ENCODE peak calls at places on chromosome 1, in five cellular contexts. R is transverse colon, O is heart left ventricle, L is vagina, X is upper lobe of left lung. B is an unnamed sample.

GRCh38 chr1:196607940-196608339 is 300 bp downstream of the KCNT2 start:
- DNase-seq in R (no peak), O (no peak), L (no peak), X (no peak), B (no peak)

GRCh38 chr1:169574336-169574735 is 11.9 kb downstream of the F5 start:
- DNase-seq in R (no peak), O (no peak), L (no peak), X (peak; percentile 24), B (no peak)

GRCh38 chr1:240739754-240740153 is 127.8 kb upstream of the GREM2 start:
- DNase-seq in R (no peak), O (no peak), L (no peak), X (no peak), B (no peak)

GRCh38 chr1:218739426-218739825 is 394.3 kb downstream of the TGFB2 start:
- DNase-seq in R (peak; percentile 8), O (peak; percentile 30), L (no peak), X (no peak), B (no peak)

GRCh38 chr1:41789616-41790330 is 128.9 kb downstream of the HIVEP3 start:
- DNase-seq in R (no peak), O (no peak), L (no peak), X (no peak), B (no peak)

GRCh38 chr1:42851960-42852607 is 5.7 kb downstream of the ZNF691 start:
- DNase-seq in R (no peak), O (no peak), L (no peak), X (no peak), B (no peak)

GRCh38 chr1:151718666-151719065 is 2.1 kb upstream of the CELF3 start:
- DNase-seq in R (no peak), O (no peak), L (no peak), X (no peak), B (no peak)

GRCh38 chr1:240739139-240739538 is 127.2 kb upstream of the GREM2 start:
- DNase-seq in R (no peak), O (no peak), L (no peak), X (no peak), B (no peak)

GRCh38 chr1:152917794-152918193 is 9.4 kb downstream of the IVL start:
- DNase-seq in R (no peak), O (no peak), L (no peak), X (no peak), B (no peak)

GRCh38 chr1:6745073-6745472 is 40.2 kb upstream of the CAMTA1 start:
- DNase-seq in R (no peak), O (no peak), L (no peak), X (no peak), B (no peak)

GRCh38 chr1:109802136-109802900 is 38.6 kb upstream of the EPS8L3 start:
- DNase-seq in R (no peak), O (peak; percentile 11), L (no peak), X (peak; percentile 20), B (no peak)

GRCh38 chr1:25523512-25523911 is 19.9 kb upstream of the LDLRAP1 start:
- DNase-seq in R (no peak), O (no peak), L (no peak), X (no peak), B (no peak)

GRCh38 chr1:238177960-238178359 is 287.2 kb upstream of the ZP4 start:
- DNase-seq in R (no peak), O (no peak), L (no peak), X (no peak), B (no peak)

GRCh38 chr1:231376101-231376500 is 38.0 kb downstream of the SPRTN start:
- DNase-seq in R (no peak), O (no peak), L (no peak), X (no peak), B (no peak)

GRCh38 chr1:3038571-3039181 is 17.4 kb downstream of the ACTRT2 start:
- DNase-seq in R (no peak), O (peak; percentile 13), L (no peak), X (peak; percentile 18), B (no peak)

GRCh38 chr1:88079036-88079435 is 605.0 kb upstream of the PKN2 start:
- DNase-seq in R (no peak), O (no peak), L (no peak), X (no peak), B (no peak)

GRCh38 chr1:12230549-12231275 is 882 bp downstream of the VPS13D start:
- DNase-seq in R (peak; percentile 61), O (peak; percentile 63), L (no peak), X (peak; percentile 78), B (peak; percentile 43)

GRCh38 chr1:81799939-81800740 is 594 bp upstream of the ADGRL2 start:
- DNase-seq in R (peak; percentile 23), O (peak; percentile 64), L (no peak), X (peak; percentile 25), B (no peak)

GRCh38 chr1:17365271-17365670 is 6.7 kb upstream of the PADI6 start:
- DNase-seq in R (no peak), O (no peak), L (no peak), X (peak; percentile 47), B (no peak)

GRCh38 chr1:198330982-198331620 is 174.3 kb downstream of the NEK7 start:
- DNase-seq in R (no peak), O (no peak), L (no peak), X (no peak), B (no peak)

GRCh38 chr1:1173793-1174415 is at the start of gene TTLL10:
- DNase-seq in R (peak; percentile 40), O (peak; percentile 22), L (no peak), X (no peak), B (no peak)

GRCh38 chr1:85465099-85465790 is at the start of gene DDAH1:
- DNase-seq in R (peak; percentile 71), O (peak; percentile 55), L (no peak), X (peak; percentile 83), B (peak; percentile 37)
- TF ChIP-seq POLR2A in R (no peak), O (no peak), L (no peak), X (peak; percentile 51), B (no peak)

DNA sequence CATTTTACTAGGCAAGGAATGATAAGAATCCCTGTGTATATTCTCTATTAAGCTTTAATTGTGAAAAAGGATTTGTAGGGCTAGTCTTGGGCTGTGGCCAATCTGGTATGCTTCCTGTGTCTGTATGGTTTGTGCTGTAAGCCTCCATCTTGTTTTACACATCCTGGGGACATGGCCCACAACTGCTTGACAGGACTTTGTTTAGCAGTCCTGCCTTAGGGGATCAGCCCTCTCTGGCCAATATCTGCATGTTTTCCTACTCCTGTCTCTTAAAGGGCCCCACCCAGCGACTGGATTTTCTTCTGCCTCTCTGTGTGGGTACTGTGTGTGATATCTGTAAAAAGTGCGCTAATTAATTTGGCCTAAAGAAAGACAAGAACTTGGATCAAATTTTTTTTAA is 813.2 kb downstream of the PLA2G4A start:
- DNase-seq in R (no peak), O (no peak), L (no peak), X (no peak), B (no peak)
- TF ChIP-seq POLR2A in R (no peak), O (no peak), L (no peak), X (no peak), B (no peak)

GRCh38 chr1:203280061-203280460 is 25.3 kb upstream of the BTG2 start:
- DNase-seq in R (no peak), O (no peak), L (no peak), X (no peak), B (no peak)

GRCh38 chr1:203276916-203277535 is 28.3 kb upstream of the BTG2 start:
- DNase-seq in R (no peak), O (no peak), L (no peak), X (no peak), B (no peak)

GRCh38 chr1:203278885-203279406 is 26.4 kb upstream of the BTG2 start:
- DNase-seq in R (no peak), O (no peak), L (no peak), X (no peak), B (no peak)

GRCh38 chr1:203276408-203276807 is 28.9 kb upstream of the BTG2 start:
- DNase-seq in R (no peak), O (no peak), L (peak; percentile 67), X (no peak), B (no peak)

GRCh38 chr1:203278087-203278884 is 27.0 kb upstream of the BTG2 start:
- DNase-seq in R (peak; percentile 83), O (peak; percentile 95), L (peak; percentile 95), X (peak; percentile 65), B (no peak)
- TF ChIP-seq POLR2A in R (peak; percentile 40), O (no peak), L (no peak), X (no peak), B (no peak)

DNA sequence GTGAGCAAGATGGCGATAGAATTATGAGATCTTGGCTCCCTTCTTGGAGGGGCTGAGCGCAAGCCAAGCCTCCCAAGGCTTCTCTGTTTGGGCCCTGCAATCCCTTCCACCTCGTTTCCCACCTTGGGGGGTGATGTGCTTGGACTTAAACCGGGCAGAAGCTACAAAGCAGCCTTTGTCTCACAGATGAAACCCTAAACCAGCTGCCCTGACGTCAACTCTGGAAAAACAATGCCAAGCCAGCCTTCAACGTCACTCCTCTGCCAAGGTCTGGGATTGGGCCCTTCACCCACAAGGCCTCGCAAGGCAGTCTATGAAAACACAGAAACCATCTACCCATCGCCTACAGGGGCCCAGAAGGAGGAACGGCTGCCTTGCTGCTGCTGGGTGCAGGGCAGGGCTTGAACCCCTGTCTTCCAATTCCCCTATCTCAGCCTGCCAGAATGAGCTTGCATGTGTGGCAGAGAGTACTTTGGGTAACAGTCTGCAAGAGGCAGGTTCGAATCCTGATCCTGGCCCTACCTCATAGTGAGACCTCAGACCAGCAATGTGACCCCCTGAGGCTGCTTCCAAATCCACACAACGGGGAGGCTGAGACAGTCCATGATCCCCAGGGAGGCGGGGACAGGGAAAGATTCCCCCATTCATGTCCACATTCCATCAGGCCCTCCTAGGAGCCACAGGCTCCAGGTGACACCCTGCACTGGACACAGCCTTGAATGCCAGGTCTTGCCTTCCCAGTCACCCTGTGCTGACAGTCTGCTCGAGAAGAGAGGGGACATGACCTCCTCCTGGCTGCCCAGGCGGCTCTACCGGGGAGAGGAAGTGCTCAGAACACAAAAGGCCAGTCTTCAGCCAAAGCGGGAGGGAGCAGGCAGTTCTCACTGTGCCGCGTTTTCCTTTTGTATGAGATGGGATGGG is 15.0 kb downstream of the IFFO2 start:
- DNase-seq in R (no peak), O (peak; percentile 51), L (no peak), X (no peak), B (no peak)
- TF ChIP-seq POLR2A in R (no peak), O (no peak), L (no peak), X (no peak), B (no peak)

GRCh38 chr1:155961937-155962336 is 16.4 kb downstream of the ARHGEF2 start:
- DNase-seq in R (peak; percentile 43), O (peak; percentile 61), L (no peak), X (peak; percentile 72), B (no peak)
- TF ChIP-seq POLR2A in R (no peak), O (no peak), L (no peak), X (no peak), B (no peak)